ENCODE peak calls at places on chromosomes 13 and 19, in five cellular contexts. O, C, G, J and N are unnamed samples.
A peak's percentile ranks its signal among the peaks of the same experiment; 100 is the strongest.

GRCh38 chr13:89925107-89925506 is 1422.4 kb upstream of the MIR17HG start:
- DNase-seq in G (peak; percentile 3), C (no peak), J (peak; percentile 55), O (no peak), N (no peak)

GRCh38 chr19:45173816-45174215 is 4.2 kb downstream of the TRAPPC6A start:
- DNase-seq in J (no peak), O (no peak), G (peak; percentile 79), C (no peak), N (no peak)

GRCh38 chr13:105220063-105220462 is 1315.4 kb downstream of the EFNB2 start:
- DNase-seq in G (no peak), O (no peak), J (no peak), C (no peak), N (no peak)

GRCh38 chr19:14006766-14007562 is 844 bp upstream of the RFX1 start:
- DNase-seq in O (no peak), G (no peak), C (no peak), J (no peak), N (no peak)

GRCh38 chr13:94272038-94272437 is 207.4 kb downstream of the DCT start:
- DNase-seq in G (no peak), C (no peak), O (no peak), J (no peak), N (no peak)

GRCh38 chr13:72567566-72567965 is 159.9 kb downstream of the MZT1 start:
- DNase-seq in C (no peak), J (no peak), O (no peak), G (no peak), N (no peak)

GRCh38 chr13:50691682-50692263 is 151.7 kb downstream of the DLEU7 start:
- DNase-seq in G (no peak), O (no peak), J (no peak), C (no peak), N (no peak)

GRCh38 chr13:38900188-38900587 is 90.4 kb downstream of the STOML3 start:
- DNase-seq in O (no peak), G (no peak), J (no peak), C (no peak), N (no peak)

GRCh38 chr13:112248406-112248760 is 127.8 kb upstream of the SPACA7 start:
- DNase-seq in C (no peak), O (no peak), J (no peak), G (no peak), N (no peak)

GRCh38 chr13:45325806-45326205 is 15.2 kb downstream of the TPT1 start:
- DNase-seq in C (no peak), J (peak; percentile 87), O (no peak), G (peak; percentile 83), N (no peak)

GRCh38 chr13:20652946-20653345 is 50.6 kb upstream of the IL17D start:
- DNase-seq in O (no peak), J (no peak), C (no peak), G (no peak), N (no peak)

GRCh38 chr19:14058182-14059092 is 3.4 kb downstream of the PALM3 start:
- DNase-seq in O (no peak), J (no peak), C (no peak), G (no peak), N (no peak)

GRCh38 chr13:44273991-44274810 is 99.4 kb upstream of the SERP2 start:
- DNase-seq in C (peak; percentile 41), J (peak; percentile 49), G (peak; percentile 55), O (peak; percentile 83), N (peak; percentile 60)

GRCh38 chr13:26957163-26957562 is 196.6 kb upstream of the GPR12 start:
- DNase-seq in G (no peak), J (no peak), O (no peak), C (no peak), N (no peak)

GRCh38 chr19:17487240-17488121 is 17.2 kb downstream of the SLC27A1 start:
- DNase-seq in C (no peak), G (no peak), J (no peak), O (no peak), N (no peak)

GRCh38 chr19:48400018-48400742 is 6.7 kb downstream of the GRIN2D start:
- DNase-seq in C (peak; percentile 74), J (peak; percentile 70), O (no peak), G (peak; percentile 82), N (peak; percentile 32)

GRCh38 chr19:46351241-46352041 is 4.6 kb downstream of the PPP5C start:
- DNase-seq in C (peak; percentile 53), G (peak; percentile 70), O (peak; percentile 39), J (peak; percentile 81), N (peak; percentile 14)

GRCh38 chr13:38543561-38543960 is 143.3 kb upstream of the FREM2 start:
- DNase-seq in G (no peak), O (no peak), J (no peak), C (no peak), N (no peak)

GRCh38 chr13:62879071-62879470 is 1463.4 kb upstream of the PCDH20 start:
- DNase-seq in J (peak; percentile 28), C (no peak), O (no peak), G (peak; percentile 26), N (no peak)

GRCh38 chr19:28318469-28319179 is 894.3 kb downstream of the UQCRFS1 start:
- DNase-seq in G (no peak), C (no peak), J (no peak), O (no peak), N (no peak)